ENCODE peak calls at places on chromosome 7, in five cellular contexts. P, V, J, L and I are unnamed samples.

GRCh38 chr7:116836911-116837310 is 25.5 kb upstream of the CAPZA2 start:
- DNase-seq in L (no peak), P (no peak), J (no peak), V (no peak), I (no peak)

GRCh38 chr7:23604296-23604640 is 7.1 kb downstream of the CCDC126 start:
- DNase-seq in P (no peak), J (no peak), V (peak), L (no peak), I (peak)

GRCh38 chr7:4689151-4689550 is 7.1 kb downstream of the FOXK1 start:
- DNase-seq in L (no peak), V (no peak), J (no peak), P (no peak), I (no peak)

GRCh38 chr7:92758796-92759431 is 77.5 kb downstream of the CDK6 start:
- DNase-seq in L (no peak), P (no peak), J (peak), V (no peak), I (no peak)

GRCh38 chr7:114644455-114644854 is 229.8 kb downstream of the FOXP2 start:
- DNase-seq in V (no peak), P (no peak), L (no peak), J (no peak), I (no peak)

GRCh38 chr7:151550601-151551286 is 31.0 kb upstream of the RHEB start:
- DNase-seq in V (peak), P (no peak), J (peak), L (no peak), I (peak)

GRCh38 chr7:70719120-70719519 is 412.8 kb upstream of the GALNT17 start:
- DNase-seq in P (no peak), L (no peak), V (no peak), J (no peak), I (no peak)

GRCh38 chr7:105849122-105849855 is 27.1 kb downstream of the ATXN7L1 start:
- DNase-seq in V (no peak), L (no peak), J (no peak), P (no peak), I (peak)

GRCh38 chr7:46360811-46361210 is 439.7 kb upstream of the IGFBP3 start:
- DNase-seq in P (no peak), V (no peak), J (no peak), L (no peak), I (no peak)

GRCh38 chr7:23072043-23072442 is 33.5 kb upstream of the KLHL7 start:
- DNase-seq in V (peak), L (no peak), P (no peak), J (peak), I (peak)

GRCh38 chr7:100489824-100490223 is 6.1 kb downstream of the NYAP1 start:
- DNase-seq in P (no peak), V (peak), J (peak), L (peak), I (peak)

GRCh38 chr7:84624527-84624926 is 429.9 kb upstream of the SEMA3A start:
- DNase-seq in V (no peak), P (no peak), L (no peak), J (no peak), I (no peak)

GRCh38 chr7:55490099-55490498 is 82.2 kb downstream of the VOPP1 start:
- DNase-seq in L (no peak), J (no peak), V (no peak), P (no peak), I (no peak)

GRCh38 chr7:79781716-79782115 is 328.2 kb upstream of the MAGI2 start:
- DNase-seq in J (no peak), V (no peak), P (no peak), L (no peak), I (peak)

GRCh38 chr7:148962515-148962822 is 65.8 kb downstream of the PDIA4 start:
- DNase-seq in P (no peak), L (no peak), J (no peak), V (no peak), I (no peak)

GRCh38 chr7:11592699-11593098 is 239.3 kb downstream of the THSD7A start:
- DNase-seq in J (no peak), P (no peak), V (no peak), L (no peak), I (no peak)

GRCh38 chr7:149715476-149715875 is 57.9 kb downstream of the ZNF467 start:
- DNase-seq in L (no peak), V (no peak), J (no peak), P (no peak), I (no peak)

GRCh38 chr7:27107901-27108381 is 5.5 kb upstream of the HOXA2 start:
- DNase-seq in J (peak), L (no peak), V (peak), P (no peak), I (no peak)

DNA sequence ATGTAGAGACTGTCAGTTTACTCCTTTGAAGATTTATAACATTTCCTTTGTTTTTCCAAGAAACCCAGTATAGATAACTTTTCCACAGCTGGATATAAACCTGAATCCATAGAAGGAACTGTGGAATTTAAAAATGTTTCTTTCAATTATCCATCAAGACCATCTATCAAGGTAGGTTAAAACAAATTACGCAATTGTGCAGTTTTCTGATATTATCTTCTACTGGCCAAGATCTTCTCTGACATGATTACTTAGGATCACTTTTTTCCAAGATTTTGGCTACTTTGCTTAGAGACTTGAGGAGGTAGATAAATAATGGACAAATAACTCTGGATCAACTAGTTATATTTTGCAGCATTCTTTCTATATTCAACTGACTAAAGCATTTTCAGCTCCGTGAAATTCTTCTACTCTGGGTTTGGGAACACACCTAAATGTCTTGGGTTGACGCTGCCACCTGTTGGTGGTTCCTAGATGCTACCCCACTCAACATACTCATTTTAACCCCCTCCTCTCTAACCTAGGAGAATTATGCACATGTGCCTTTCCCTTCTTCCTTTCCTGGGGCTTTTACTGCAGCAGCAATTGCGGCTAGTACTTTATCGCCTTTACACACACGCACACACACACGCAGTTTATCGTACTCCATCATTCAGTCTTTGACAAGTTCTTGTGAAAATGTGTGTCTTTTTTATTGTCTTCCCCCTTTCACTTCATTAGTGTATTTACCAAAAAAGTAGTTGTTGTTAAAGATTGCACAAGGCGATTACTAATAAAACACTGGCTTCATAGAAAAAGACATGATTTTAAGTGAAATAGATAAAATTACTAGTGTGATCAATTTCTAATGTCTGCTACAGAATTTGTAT is 32.7 kb downstream of the ABCB5 start:
- DNase-seq in J (peak), P (no peak), V (no peak), L (no peak), I (no peak)
- TF ChIP-seq CTCF in J (peak), P (no peak), V (no peak), L (peak), I (peak)

DNA sequence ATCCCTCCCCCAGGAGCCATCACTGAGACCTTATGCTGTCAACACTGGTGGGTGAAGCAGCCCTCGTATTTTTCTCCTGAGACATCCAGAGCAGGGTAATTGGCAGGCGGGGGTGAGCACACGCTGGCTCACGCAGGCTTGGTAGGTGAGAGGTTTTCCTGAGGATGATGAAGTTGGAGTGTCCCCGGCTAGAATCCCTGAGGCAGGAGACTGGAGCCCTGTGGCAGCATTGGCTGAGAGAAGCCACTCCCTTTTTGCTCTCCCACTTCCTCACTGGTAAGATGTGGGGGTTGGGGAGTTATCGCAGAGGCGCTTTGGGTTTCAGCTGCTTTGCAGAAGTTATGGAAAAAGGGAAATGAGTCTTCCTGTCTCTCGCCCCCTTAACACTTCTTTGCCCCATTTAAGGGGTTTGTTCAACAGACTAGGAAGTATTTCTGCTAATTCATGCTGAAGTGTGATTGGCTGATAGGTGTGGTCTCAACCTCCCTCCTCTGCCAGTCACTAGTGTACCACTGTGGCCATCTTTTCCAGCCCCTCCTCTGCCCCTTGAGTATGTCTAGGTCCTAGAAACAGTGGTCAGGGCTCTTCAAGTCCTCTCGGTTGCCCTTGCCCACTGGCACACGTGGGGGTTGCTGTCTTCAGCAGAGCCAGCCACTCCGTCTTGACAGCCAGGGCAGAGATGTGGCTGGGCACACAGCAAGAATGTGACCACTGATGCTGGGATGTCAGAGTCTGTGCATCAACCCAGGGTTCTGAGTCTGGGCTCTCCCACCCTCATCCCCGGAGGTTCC is 5.7 kb downstream of the ARPC1B start:
- DNase-seq in L (no peak), J (peak), P (peak), V (peak), I (peak)
- H3K4me3 ChIP-seq in L (peak), J (no peak), P (peak), V (no peak), I (peak)

DNA sequence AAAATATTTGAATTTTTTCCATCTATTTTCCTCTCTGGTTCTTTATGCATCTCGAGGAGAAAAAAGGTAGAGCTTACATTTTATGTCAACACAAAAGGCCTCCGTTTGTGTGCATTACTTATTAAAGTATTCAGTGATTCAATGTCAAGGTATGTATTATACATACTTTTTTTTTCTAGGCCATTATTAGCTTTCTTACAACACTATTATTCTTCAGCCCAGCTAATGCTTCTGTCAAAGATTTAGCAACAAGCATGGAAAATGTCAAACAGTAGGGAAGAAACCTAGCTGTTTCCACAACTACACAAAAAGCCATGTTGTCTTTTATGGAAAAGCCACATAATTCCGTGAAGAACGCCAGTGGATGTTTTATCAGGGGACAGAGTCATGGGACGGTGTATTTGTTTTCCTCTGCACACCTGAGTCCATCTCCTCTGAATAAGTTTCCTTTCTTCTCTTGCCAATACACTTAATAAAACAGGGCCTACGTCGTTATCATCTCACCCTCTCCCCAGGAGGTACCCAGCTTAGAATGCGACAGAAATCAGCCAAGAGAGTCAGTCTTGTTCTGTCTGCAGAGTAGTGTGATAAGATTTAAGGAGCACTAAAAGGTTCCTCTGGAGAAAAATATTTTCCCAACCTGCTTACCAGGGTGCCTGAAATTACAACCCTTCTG is 209.7 kb upstream of the AUTS2 start:
- DNase-seq in V (no peak), P (no peak), L (no peak), J (no peak), I (no peak)
- TF ChIP-seq CTCF in V (no peak), P (no peak), L (no peak), J (no peak), I (no peak)

GRCh38 chr7:157299613-157300405 is 37.0 kb upstream of the DNAJB6 start:
- DNase-seq in J (no peak), V (no peak), L (no peak), P (no peak), I (no peak)

GRCh38 chr7:157306836-157307533 is 29.8 kb upstream of the DNAJB6 start:
- DNase-seq in P (no peak), J (no peak), L (no peak), V (no peak), I (no peak)

GRCh38 chr7:157299317-157299612 is 37.5 kb upstream of the DNAJB6 start:
- DNase-seq in J (no peak), P (no peak), L (no peak), V (no peak), I (no peak)

GRCh38 chr7:157300406-157300770 is 36.4 kb upstream of the DNAJB6 start:
- DNase-seq in V (no peak), P (no peak), L (no peak), J (no peak), I (no peak)

GRCh38 chr7:157302314-157302711 is 34.5 kb upstream of the DNAJB6 start:
- DNase-seq in J (peak), P (peak), V (peak), L (no peak), I (no peak)
- H3K4me3 ChIP-seq in J (no peak), P (no peak), V (no peak), L (no peak), I (no peak)

GRCh38 chr7:131302876-131303707 is 24.6 kb upstream of the MKLN1 start:
- DNase-seq in J (peak), V (peak), P (peak), L (no peak), I (peak)
- TF ChIP-seq CTCF in J (peak), V (peak), P (peak), L (peak), I (peak)